ENCODE peak calls at places on chromosomes 1 and 21, in four cellular contexts. B is HEK293T, K is HepG2, G is K562. J is an unnamed sample.

GRCh38 chr1:54051936-54052469 is 1.0 kb downstream of the TMEM59 start:
- DNase-seq in G (peak; percentile 23), B (peak; percentile 37), K (no peak), J (no peak)

GRCh38 chr21:25385912-25386474 is 221.3 kb downstream of the MRPL39 start:
- DNase-seq in G (peak; percentile 69), K (peak; percentile 72), B (peak; percentile 54), J (no peak)

GRCh38 chr1:232754930-232755329 is 50.3 kb upstream of the MAP10 start:
- DNase-seq in B (no peak), G (no peak), K (no peak), J (no peak)

GRCh38 chr1:201708085-201708512 is 120.9 kb upstream of the IPO9 start:
- DNase-seq in B (no peak), G (no peak), K (no peak), J (no peak)

GRCh38 chr1:11967028-11967547 is 13.2 kb upstream of the MFN2 start:
- DNase-seq in K (peak; percentile 89), G (peak; percentile 77), B (peak; percentile 64), J (peak; percentile 41)

GRCh38 chr1:116674761-116675160 is 7.2 kb upstream of the IGSF3 start:
- DNase-seq in G (no peak), B (no peak), K (no peak), J (no peak)

GRCh38 chr1:244952940-244953339 is 88.6 kb upstream of the HNRNPU start:
- DNase-seq in G (no peak), B (no peak), K (no peak), J (no peak)

GRCh38 chr1:13699936-13700520 is at the start of gene PRDM2:
- DNase-seq in K (no peak), B (peak; percentile 58), G (peak; percentile 17), J (no peak)

GRCh38 chr1:183051546-183051945 is 28.3 kb downstream of the LAMC1 start:
- DNase-seq in B (no peak), K (no peak), G (no peak), J (no peak)

GRCh38 chr1:216144661-216145450 is 278.4 kb downstream of the USH2A start:
- DNase-seq in K (no peak), G (no peak), B (no peak), J (no peak)

GRCh38 chr1:222623458-222623857 is 5.6 kb downstream of the MIA3 start:
- DNase-seq in K (no peak), G (no peak), B (no peak), J (no peak)

GRCh38 chr1:228092342-228093049 is 10.0 kb downstream of the ARF1 start:
- DNase-seq in G (no peak), B (no peak), K (no peak), J (no peak)
- TF ChIP-seq TARDBP in G (no peak), B (no peak), K (no peak), J (no peak)

GRCh38 chr1:15799928-15800835 is 7.3 kb downstream of the UQCRHL start:
- DNase-seq in G (peak; percentile 79), B (peak; percentile 37), K (peak; percentile 98), J (no peak)

GRCh38 chr1:15796086-15796462 is 11.4 kb downstream of the UQCRHL start:
- DNase-seq in B (no peak), K (no peak), G (no peak), J (no peak)

GRCh38 chr1:15797614-15798390 is 9.6 kb downstream of the UQCRHL start:
- DNase-seq in G (no peak), K (no peak), B (no peak), J (no peak)

GRCh38 chr1:15802234-15802965 is 5.0 kb downstream of the UQCRHL start:
- DNase-seq in B (no peak), G (no peak), K (no peak), J (no peak)

DNA sequence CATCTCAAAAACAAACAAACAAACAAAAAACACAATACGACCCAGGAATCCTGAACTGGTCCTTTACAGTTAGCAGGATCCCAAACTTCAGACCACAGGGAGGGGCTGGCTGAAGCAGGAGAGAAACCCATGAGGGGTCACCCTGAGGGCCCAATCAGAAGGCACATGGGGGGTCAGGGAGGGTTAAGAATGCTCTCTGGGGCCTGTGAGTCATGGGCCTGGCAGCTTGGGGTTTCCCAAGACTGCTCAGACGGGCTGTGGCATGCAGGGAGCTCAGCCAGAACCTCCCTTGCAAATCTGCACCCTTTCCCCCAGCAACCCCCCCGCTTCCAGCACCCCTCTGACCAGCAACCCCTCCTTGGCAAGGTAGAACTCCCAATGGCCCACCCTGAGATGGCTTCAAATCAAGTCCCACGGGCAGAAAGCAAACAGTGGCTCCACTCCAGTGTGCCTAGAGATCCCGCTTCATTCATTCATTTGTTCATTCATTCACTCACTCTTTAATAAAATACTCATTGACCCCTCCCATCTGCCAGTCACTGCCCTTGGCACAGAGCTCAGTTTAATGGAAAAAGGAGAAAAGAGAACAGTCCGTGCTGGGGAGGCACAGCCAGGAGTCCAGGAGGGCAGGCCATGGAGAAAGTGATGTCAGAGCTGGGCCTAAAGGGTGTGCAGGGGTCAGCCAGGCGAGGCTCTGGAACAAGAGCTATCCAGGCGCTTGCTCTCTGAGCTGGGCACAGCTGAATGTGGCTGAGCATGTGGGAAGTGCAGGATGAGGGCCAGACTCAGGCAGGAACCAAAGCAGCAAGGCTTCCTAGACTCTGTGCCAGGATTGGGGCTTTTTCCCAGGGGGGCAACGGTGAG is 8.2 kb downstream of the UQCRHL start:
- DNase-seq in G (peak; percentile 32), K (peak; percentile 61), B (no peak), J (no peak)
- TF ChIP-seq TARDBP in G (no peak), K (no peak), B (no peak), J (no peak)

GRCh38 chr1:207404849-207405525 is 49.1 kb upstream of the CR2 start:
- DNase-seq in B (peak; percentile 65), G (peak; percentile 78), K (peak; percentile 81), J (no peak)
- TF ChIP-seq TARDBP in B (no peak), G (no peak), K (no peak), J (no peak)

GRCh38 chr1:25617626-25618432 is 1.2 kb downstream of the MAN1C1 start:
- DNase-seq in K (no peak), B (no peak), G (no peak), J (no peak)
- TF ChIP-seq TARDBP in K (no peak), B (no peak), G (no peak), J (no peak)

GRCh38 chr1:8899046-8899445 is 20.6 kb upstream of the ENO1 start:
- DNase-seq in B (no peak), G (no peak), K (no peak), J (no peak)

GRCh38 chr1:8903410-8903809 is 24.9 kb upstream of the ENO1 start:
- DNase-seq in G (peak; percentile 47), B (no peak), K (no peak), J (no peak)

GRCh38 chr1:8905582-8906191 is 27.2 kb upstream of the ENO1 start:
- DNase-seq in K (no peak), B (no peak), G (no peak), J (no peak)

GRCh38 chr1:8903908-8904650 is 25.6 kb upstream of the ENO1 start:
- DNase-seq in K (peak; percentile 68), B (no peak), G (no peak), J (no peak)

DNA sequence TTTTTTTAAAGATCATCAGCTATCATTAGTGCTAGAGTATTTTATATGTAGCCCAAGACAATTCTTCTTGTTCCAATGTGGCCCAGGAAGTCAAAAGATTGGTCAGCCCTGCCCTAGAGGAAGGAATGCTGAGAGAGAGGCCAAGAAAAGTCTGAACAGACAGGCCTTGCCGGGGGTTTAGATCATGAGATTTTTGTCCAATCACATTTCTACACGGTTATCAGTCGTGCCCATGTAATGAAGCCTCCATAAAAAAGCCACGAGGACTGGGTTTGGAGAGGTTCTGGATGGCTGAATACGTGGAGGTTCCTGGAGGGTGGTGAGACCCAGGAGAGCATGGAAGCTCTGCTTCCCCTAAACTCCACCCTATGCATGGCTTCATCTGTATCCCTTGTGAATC is 24.3 kb upstream of the ENO1 start:
- DNase-seq in B (no peak), G (peak; percentile 23), K (no peak), J (no peak)
- TF ChIP-seq TARDBP in B (no peak), G (no peak), K (no peak), J (no peak)

DNA sequence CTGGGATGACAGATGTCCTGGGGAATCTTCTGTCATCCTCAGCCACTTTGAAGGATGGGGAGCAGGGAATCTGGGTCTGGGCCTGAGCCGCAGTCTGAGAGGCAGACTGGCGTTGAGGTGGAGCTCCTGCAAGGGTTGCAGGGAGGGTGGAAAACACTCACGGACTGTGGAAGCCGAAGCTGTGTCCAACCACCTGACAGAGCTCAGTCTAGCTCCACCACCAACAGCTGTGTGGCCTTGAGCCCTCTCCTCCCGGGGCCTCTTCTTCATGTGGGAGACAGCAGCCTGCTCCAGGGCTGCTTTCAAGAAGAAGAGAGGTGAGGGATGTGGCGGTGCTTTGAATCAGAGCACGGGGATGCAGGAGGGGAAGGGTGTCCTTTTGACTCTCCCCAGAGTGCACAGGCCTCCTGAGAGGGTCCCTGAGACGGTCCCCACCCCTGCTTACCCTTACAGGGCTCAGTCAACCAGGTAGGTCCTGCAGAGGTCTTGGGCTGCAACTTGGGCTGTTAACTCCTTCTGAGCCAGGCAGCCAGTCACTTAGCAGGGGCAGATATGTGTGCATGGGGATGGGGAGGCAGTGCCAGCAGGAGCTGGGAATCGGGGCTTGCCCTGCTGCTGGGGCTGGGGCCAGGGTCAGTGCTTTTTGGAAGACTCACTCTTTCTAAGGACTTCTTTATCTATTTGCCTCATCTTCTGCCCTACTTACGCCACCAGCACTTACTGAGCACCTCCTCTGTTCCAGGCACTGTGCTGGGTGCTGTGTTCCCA is 216.3 kb downstream of the PTPRU start:
- DNase-seq in B (no peak), K (no peak), G (no peak), J (no peak)
- TF ChIP-seq TARDBP in B (no peak), K (no peak), G (no peak), J (no peak)

J was measured in GM12878.